ENCODE peak calls at places on chromosomes 1 and 21, in four cellular contexts. T is heart left ventricle, F is iPS DF 6.9, I is transverse colon. M is an unnamed sample.

GRCh38 chr1:172699111-172699510 is 40.2 kb downstream of the FASLG start:
- DNase-seq in T (no peak), F (no peak), I (peak; percentile 32), M (peak; percentile 60)

GRCh38 chr1:235287208-235287882 is 40.6 kb downstream of the ARID4B start:
- DNase-seq in T (no peak), F (no peak), I (no peak), M (no peak)

GRCh38 chr1:53172751-53173498 is 23.7 kb upstream of the CPT2 start:
- DNase-seq in T (no peak), F (no peak), I (peak; percentile 41), M (no peak)

GRCh38 chr1:57770772-57771171 is 346.9 kb upstream of the DAB1 start:
- DNase-seq in T (no peak), F (peak; percentile 18), I (no peak), M (no peak)

GRCh38 chr1:42128984-42129383 is 24.2 kb upstream of the GUCA2B start:
- DNase-seq in T (no peak), F (no peak), I (no peak), M (no peak)

GRCh38 chr1:99264201-99265021 is at the start of gene PLPPR4:
- DNase-seq in T (peak; percentile 40), F (no peak), I (peak; percentile 12), M (no peak)

GRCh38 chr1:25861316-25862286 is 2.3 kb upstream of the AUNIP start:
- DNase-seq in T (no peak), F (no peak), I (peak; percentile 52), M (no peak)

GRCh38 chr1:216388558-216388957 is 34.7 kb downstream of the USH2A start:
- DNase-seq in T (no peak), F (peak; percentile 22), I (no peak), M (no peak)

GRCh38 chr21:46117586-46118304 is 19.8 kb downstream of the COL6A2 start:
- DNase-seq in T (peak; percentile 16), F (no peak), I (peak; percentile 5), M (no peak)

GRCh38 chr1:19439464-19440171 is 45.7 kb downstream of the CAPZB start:
- DNase-seq in T (peak; percentile 49), F (no peak), I (no peak), M (no peak)

GRCh38 chr1:172764378-172764777 is 105.5 kb downstream of the FASLG start:
- DNase-seq in T (no peak), F (no peak), I (no peak), M (no peak)

GRCh38 chr1:144101397-144102050 is 129.7 kb upstream of the FAM72C start:
- DNase-seq in T (peak; percentile 40), F (no peak), I (peak; percentile 11), M (no peak)

GRCh38 chr1:14774225-14774624 is 175.7 kb downstream of the KAZN start:
- DNase-seq in T (no peak), F (no peak), I (no peak), M (no peak)

GRCh38 chr1:33608825-33609400 is 136.5 kb downstream of the ZSCAN20 start:
- DNase-seq in T (no peak), F (no peak), I (no peak), M (no peak)

GRCh38 chr1:58628987-58629598 is 52.0 kb upstream of the TACSTD2 start:
- DNase-seq in T (no peak), F (no peak), I (no peak), M (no peak)

GRCh38 chr1:159669338-159669737 is 45.1 kb downstream of the CRP start:
- DNase-seq in T (no peak), F (no peak), I (no peak), M (no peak)

GRCh38 chr1:188872376-188872775 is 1605.3 kb downstream of the BRINP3 start:
- DNase-seq in T (no peak), F (no peak), I (no peak), M (no peak)

DNA sequence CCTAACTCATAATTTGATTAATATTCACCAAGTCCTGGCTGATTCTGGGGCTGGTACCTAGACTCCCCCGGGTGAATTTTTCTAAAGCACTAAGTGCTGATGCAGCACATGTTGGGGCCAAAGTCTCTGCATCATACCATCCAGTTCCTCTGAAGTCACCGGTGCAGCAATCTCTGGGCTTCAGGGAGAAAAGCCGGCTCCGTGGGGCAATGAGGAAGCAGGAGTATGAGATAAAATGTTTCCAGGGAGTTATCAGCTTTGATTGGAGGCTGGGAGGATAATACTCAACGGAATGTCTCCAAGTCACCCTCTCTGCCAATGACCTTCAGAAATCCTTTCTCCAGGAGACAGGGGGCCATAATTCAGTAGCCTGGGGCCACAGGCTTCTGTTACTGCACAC is 1.2 kb downstream of the FCAMR start:
- DNase-seq in T (no peak), F (no peak), I (peak; percentile 82), M (no peak)
- H3K27ac ChIP-seq in T (no peak overlapping the region), F (no peak overlapping the region), I (peak overlapping the region; percentile 82), M (no peak overlapping the region)

GRCh38 chr1:20481158-20481617 is 4.8 kb downstream of the CAMK2N1 start:
- DNase-seq in T (no peak), F (no peak), I (peak; percentile 63), M (no peak)
- H3K27ac ChIP-seq in T (no peak overlapping the region), F (no peak overlapping the region), I (peak overlapping the region; percentile 92), M (peak overlapping the region; percentile 32)

DNA sequence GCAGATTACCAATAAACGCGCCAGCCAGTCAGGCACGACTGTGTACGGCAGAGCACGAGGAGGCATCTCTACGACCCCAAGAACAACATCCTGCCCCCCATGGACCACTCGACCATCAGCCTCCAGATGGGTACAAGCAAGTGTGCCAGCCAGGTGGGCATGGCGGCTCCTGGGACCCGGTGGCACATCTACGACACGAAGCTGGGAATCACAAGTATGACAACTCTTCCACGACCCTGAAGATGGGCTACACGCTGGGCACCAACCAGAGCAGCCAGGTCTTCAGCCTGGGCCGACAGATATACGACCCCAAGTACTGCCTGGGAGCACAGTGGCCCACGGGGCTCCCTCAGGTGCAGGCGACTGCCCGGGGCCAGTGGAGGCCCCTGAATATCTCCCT is 217.6 kb downstream of the POTED start:
- DNase-seq in T (no peak), F (no peak), I (no peak), M (no peak)
- H3K27ac ChIP-seq in T (no peak overlapping the region), F (no peak overlapping the region), I (no peak overlapping the region), M (no peak overlapping the region)

GRCh38 chr1:152029144-152029936 is 7.5 kb downstream of the S100A11 start:
- DNase-seq in T (no peak), F (no peak), I (no peak), M (no peak)
- H3K27ac ChIP-seq in T (no peak overlapping the region), F (no peak overlapping the region), I (no peak overlapping the region), M (peak overlapping the region; percentile 99)